ENCODE peak calls at places on chromosomes 11 and 22, in six cellular contexts. Q is iris pigment epithelial cell, H is GM20000, C is NCI-H524 treated with DMSO at 0.1 percent for 48 hours, R is IMR-90, D is spleen. Y is an unnamed sample.

GRCh38 chr11:46277623-46278386 is at the start of gene CREB3L1:
- DNase-seq in Q (no peak), H (no peak), C (no peak), R (no peak), D (no peak), Y (no peak)

GRCh38 chr11:94730153-94730552 is 38.0 kb upstream of the AMOTL1 start:
- DNase-seq in Q (no peak), H (no peak), C (no peak), R (no peak), D (no peak), Y (no peak)

GRCh38 chr11:2581151-2581930 is 118.5 kb downstream of the KCNQ1OT1 start:
- DNase-seq in Q (no peak), H (no peak), C (no peak), R (no peak), D (peak; percentile 67), Y (no peak)

GRCh38 chr11:17277024-17277584 is 565 bp downstream of the NUCB2 start:
- DNase-seq in Q (peak; percentile 60), H (peak; percentile 42), C (no peak), R (peak; percentile 63), D (no peak), Y (peak; percentile 80)

GRCh38 chr11:8092587-8093424 is 11.8 kb downstream of the TUB start:
- DNase-seq in Q (peak; percentile 71), H (peak; percentile 75), C (no peak), R (peak; percentile 66), D (peak; percentile 64), Y (peak; percentile 74)

GRCh38 chr11:46537851-46538295 is 56.0 kb downstream of the AMBRA1 start:
- DNase-seq in Q (peak; percentile 77), H (peak; percentile 75), C (peak; percentile 53), R (peak; percentile 78), D (no peak), Y (peak; percentile 79)

GRCh38 chr22:32775957-32776356 is 25.5 kb upstream of the TIMP3 start:
- DNase-seq in Q (no peak), H (no peak), C (no peak), R (no peak), D (no peak), Y (peak; percentile 42)

GRCh38 chr11:6925636-6926207 is 504 bp upstream of the ZNF215 start:
- DNase-seq in Q (peak; percentile 8), H (no peak), C (no peak), R (peak; percentile 16), D (no peak), Y (peak; percentile 68)

GRCh38 chr11:127567237-127567932 is 566.8 kb upstream of the KIRREL3 start:
- DNase-seq in Q (no peak), H (no peak), C (no peak), R (no peak), D (no peak), Y (no peak)

GRCh38 chr22:22703715-22704114 is 59.3 kb downstream of the GGTLC2 start:
- DNase-seq in Q (peak; percentile 89), H (no peak), C (no peak), R (no peak), D (no peak), Y (no peak)

GRCh38 chr11:64721359-64721699 is 1.7 kb downstream of the NRXN2 start:
- DNase-seq in Q (no peak), H (no peak), C (no peak), R (no peak), D (no peak), Y (no peak)

GRCh38 chr22:30943368-30943767 is 25.2 kb downstream of the MORC2 start:
- DNase-seq in Q (no peak), H (no peak), C (no peak), R (no peak), D (no peak), Y (no peak)

GRCh38 chr11:111676878-111677585 is 74.8 kb downstream of the SIK2 start:
- DNase-seq in Q (peak; percentile 46), H (no peak), C (no peak), R (peak; percentile 43), D (no peak), Y (no peak)

GRCh38 chr22:37186228-37186996 is 1.6 kb downstream of the C1QTNF6 start:
- DNase-seq in Q (peak; percentile 88), H (peak; percentile 83), C (no peak), R (peak; percentile 88), D (peak; percentile 79), Y (peak; percentile 95)

GRCh38 chr22:19178065-19178658 is 374 bp downstream of the SLC25A1 start:
- DNase-seq in Q (peak; percentile 30), H (peak; percentile 82), C (no peak), R (peak; percentile 11), D (peak; percentile 90), Y (peak; percentile 70)

GRCh38 chr11:122784325-122785155 is 53.8 kb upstream of the CRTAM start:
- DNase-seq in Q (peak; percentile 96), H (no peak), C (no peak), R (peak; percentile 98), D (no peak), Y (no peak)

GRCh38 chr11:116852261-116853125 is 15.1 kb upstream of the APOA1 start:
- DNase-seq in Q (peak; percentile 53), H (no peak), C (no peak), R (peak; percentile 57), D (peak; percentile 57), Y (peak; percentile 51)

GRCh38 chr11:130582994-130583393 is 134.5 kb downstream of the ADAMTS15 start:
- DNase-seq in Q (no peak), H (no peak), C (no peak), R (no peak), D (no peak), Y (no peak)

GRCh38 chr11:28482666-28483065 is 374.5 kb downstream of the METTL15 start:
- DNase-seq in Q (no peak), H (no peak), C (no peak), R (no peak), D (no peak), Y (no peak)

GRCh38 chr11:79121351-79121750 is 319.5 kb downstream of the TENM4 start:
- DNase-seq in Q (peak; percentile 12), H (no peak), C (peak; percentile 58), R (peak; percentile 19), D (no peak), Y (no peak)

GRCh38 chr22:20013382-20013871 is 3.2 kb downstream of the ARVCF start:
- DNase-seq in Q (peak; percentile 49), H (peak; percentile 72), C (no peak), R (peak; percentile 47), D (peak; percentile 86), Y (peak; percentile 77)

GRCh38 chr22:21714784-21715183 is 20.8 kb downstream of the YPEL1 start:
- DNase-seq in Q (no peak), H (no peak), C (no peak), R (peak; percentile 27), D (no peak), Y (no peak)

GRCh38 chr11:133917921-133918605 is 38.7 kb downstream of the IGSF9B start:
- DNase-seq in Q (no peak), H (no peak), C (no peak), R (no peak), D (no peak), Y (no peak)

GRCh38 chr11:94604496-94604895 is 37.3 kb downstream of the PIWIL4 start:
- DNase-seq in Q (no peak), H (no peak), C (no peak), R (peak; percentile 18), D (no peak), Y (no peak)

GRCh38 chr11:30423886-30424285 is 101.0 kb downstream of the ARL14EP start:
- DNase-seq in Q (no peak), H (no peak), C (no peak), R (no peak), D (no peak), Y (no peak)

GRCh38 chr11:134915212-134915611 is 503.2 kb upstream of the B3GAT1 start:
- DNase-seq in Q (no peak), H (no peak), C (no peak), R (no peak), D (no peak), Y (no peak)

GRCh38 chr11:123702137-123702536 is 39.3 kb downstream of the ZNF202 start:
- DNase-seq in Q (no peak), H (peak; percentile 20), C (no peak), R (no peak), D (no peak), Y (no peak)

GRCh38 chr22:47163481-47163875 is 401.0 kb downstream of the TBC1D22A start:
- DNase-seq in Q (no peak), H (no peak), C (no peak), R (no peak), D (peak; percentile 64), Y (no peak)

GRCh38 chr11:61580292-61580888 is 486 bp downstream of the SYT7 start:
- DNase-seq in Q (no peak), H (peak; percentile 62), C (no peak), R (no peak), D (peak; percentile 83), Y (no peak)

GRCh38 chr11:12214751-12215150 is 104.4 kb downstream of the MICAL2 start:
- DNase-seq in Q (peak; percentile 85), H (no peak), C (no peak), R (peak; percentile 72), D (no peak), Y (no peak)

GRCh38 chr11:116911981-116912734 is 74.7 kb upstream of the APOA1 start:
- DNase-seq in Q (peak; percentile 10), H (no peak), C (no peak), R (no peak), D (no peak), Y (no peak)

GRCh38 chr11:12801976-12802375 is 127.8 kb downstream of the TEAD1 start:
- DNase-seq in Q (no peak), H (no peak), C (no peak), R (no peak), D (no peak), Y (no peak)

GRCh38 chr11:88175004-88175706 is at the start of gene RAB38:
- DNase-seq in Q (peak; percentile 14), H (peak; percentile 37), C (peak; percentile 41), R (peak; percentile 21), D (peak; percentile 77), Y (peak; percentile 94)